ENCODE peak calls at places on chromosomes 4 and X, in eight cellular contexts. O is activated T-cell treated with anti-CD3 and anti-CD28 coated beads for 1 hour; X is dorsolateral prefrontal cortex; J is activated CD4-positive, alpha-beta T cell treated with anti-CD3 and anti-CD28 coated beads, Interleukin-2, amount 50 U/mL, for 1 hour; M is tibial artery; I is effector memory CD8-positive, alpha-beta T cell; Y is fibroblast of mammary gland; L is RPMI8226. K is an unnamed sample.

GRCh38 chrX:30533261-30533660 is 44.3 kb downstream of the TASL start:
- DNase-seq in J (no peak), M (no peak), X (no peak), I (no peak), L (no peak), Y (peak; percentile 63), O (no peak), K (no peak)

GRCh38 chrX:123085311-123085940 is 98.7 kb upstream of the GRIA3 start:
- DNase-seq in O (no peak), L (no peak), J (no peak), X (no peak), M (no peak), Y (no peak), I (no peak), K (no peak)

GRCh38 chr4:61202100-61202637 is 2.0 kb downstream of the ADGRL3 start:
- DNase-seq in I (no peak), M (peak; percentile 24), O (no peak), J (no peak), L (no peak), Y (no peak), X (peak; percentile 53), K (no peak)

GRCh38 chrX:3550160-3550765 is 163.2 kb downstream of the PRKX start:
- DNase-seq in M (no peak), X (no peak), O (no peak), L (peak; percentile 48), I (no peak), J (no peak), Y (peak; percentile 45), K (peak; percentile 20)

GRCh38 chr4:16530688-16531635 is 304.7 kb upstream of the TAPT1 start:
- DNase-seq in J (no peak), I (no peak), M (no peak), X (no peak), L (no peak), O (no peak), Y (peak; percentile 36), K (no peak)

GRCh38 chr4:126495163-126495752 is 1137.5 kb upstream of the INTU start:
- DNase-seq in M (no peak), I (no peak), Y (no peak), O (no peak), L (no peak), X (no peak), J (no peak), K (no peak)

GRCh38 chrX:118751950-118752783 is 24.8 kb downstream of the IL13RA1 start:
- DNase-seq in X (no peak), M (no peak), O (no peak), L (no peak), Y (no peak), J (no peak), I (no peak), K (peak; percentile 5)

GRCh38 chrX:431032-431431 is 44.3 kb upstream of the PPP2R3B start:
- DNase-seq in X (no peak), M (no peak), I (no peak), L (no peak), O (no peak), J (no peak), Y (no peak), K (no peak)

GRCh38 chrX:13418126-13419091 is 98.6 kb upstream of the ATXN3L start:
- DNase-seq in I (no peak), M (no peak), J (no peak), O (no peak), L (no peak), X (no peak), Y (peak; percentile 48), K (no peak)

GRCh38 chrX:115650916-115651315 is 89.9 kb downstream of the PLS3 start:
- DNase-seq in L (peak; percentile 66), O (no peak), Y (peak; percentile 56), J (no peak), M (no peak), I (no peak), X (peak; percentile 50), K (peak; percentile 59)

GRCh38 chrX:57951666-57952319 is 41.5 kb upstream of the ZXDA start:
- DNase-seq in Y (no peak), J (no peak), O (no peak), L (peak; percentile 95), X (no peak), I (no peak), M (peak; percentile 23), K (peak; percentile 93)

GRCh38 chrX:123648028-123648810 is 84.6 kb downstream of the THOC2 start:
- DNase-seq in Y (peak; percentile 67), M (no peak), J (peak; percentile 4), L (no peak), O (peak; percentile 0), I (no peak), X (no peak), K (no peak)

GRCh38 chr4:103895876-103896465 is 176.2 kb upstream of the TACR3 start:
- DNase-seq in M (no peak), Y (peak; percentile 47), J (no peak), O (no peak), L (no peak), X (no peak), I (no peak), K (no peak)

GRCh38 chr4:87732033-87732770 is 67.2 kb upstream of the IBSP start:
- DNase-seq in Y (peak; percentile 87), L (no peak), M (no peak), O (no peak), I (no peak), J (no peak), X (no peak), K (no peak)

GRCh38 chrX:74523870-74524735 is 90.3 kb downstream of the RLIM start:
- DNase-seq in L (no peak), J (no peak), M (no peak), O (no peak), I (no peak), Y (peak; percentile 30), X (no peak), K (no peak)

GRCh38 chrX:10534611-10535010 is 85.8 kb downstream of the MID1 start:
- DNase-seq in X (no peak), J (no peak), M (no peak), Y (no peak), O (no peak), I (no peak), L (no peak), K (no peak)

GRCh38 chr4:113759696-113760093 is 1.8 kb downstream of the CAMK2D start:
- DNase-seq in J (no peak), M (no peak), I (no peak), O (no peak), Y (no peak), L (no peak), X (no peak), K (peak; percentile 58)

GRCh38 chr4:71540749-71541269 is 202.0 kb downstream of the SLC4A4 start:
- DNase-seq in L (no peak), Y (no peak), J (no peak), O (no peak), X (no peak), M (no peak), I (no peak), K (peak; percentile 37)

GRCh38 chr4:76781698-76782595 is 116.0 kb downstream of the SOWAHB start:
- DNase-seq in O (no peak), X (no peak), Y (peak; percentile 96), I (no peak), J (no peak), M (no peak), L (no peak), K (no peak)

GRCh38 chr4:165175879-165176278 is 31.5 kb upstream of the KLHL2 start:
- DNase-seq in O (no peak), I (no peak), J (no peak), L (no peak), X (no peak), Y (no peak), M (no peak), K (no peak)

GRCh38 chrX:47178337-47178736 is 15.3 kb upstream of the UBA1 start:
- DNase-seq in L (no peak), O (no peak), I (no peak), J (no peak), M (no peak), Y (no peak), X (no peak), K (no peak)

GRCh38 chr4:95355021-95355420 is 193.8 kb downstream of the UNC5C start:
- DNase-seq in J (no peak), X (no peak), M (no peak), I (no peak), L (no peak), Y (no peak), O (no peak), K (no peak)

GRCh38 chrX:143027262-143027661 is 1.5 kb downstream of the SPANXN4 start:
- DNase-seq in I (no peak), L (no peak), Y (no peak), M (no peak), J (no peak), X (no peak), O (no peak), K (no peak)

GRCh38 chrX:10636337-10636736 is 16.0 kb upstream of the MID1 start:
- DNase-seq in O (no peak), L (no peak), I (no peak), X (no peak), J (no peak), M (peak; percentile 23), Y (peak; percentile 74), K (peak; percentile 1)

GRCh38 chr4:76677571-76678326 is 220.2 kb downstream of the SOWAHB start:
- DNase-seq in I (no peak), Y (no peak), J (no peak), O (no peak), M (no peak), L (no peak), X (no peak), K (no peak)

GRCh38 chr4:88629826-88630225 is 37.5 kb downstream of the HERC3 start:
- DNase-seq in J (no peak), Y (peak; percentile 62), M (no peak), O (no peak), X (no peak), L (no peak), I (no peak), K (no peak)

GRCh38 chrX:44244008-44244407 is 99.5 kb downstream of the EFHC2 start:
- DNase-seq in J (no peak), X (no peak), I (peak; percentile 1), O (no peak), M (no peak), L (no peak), Y (peak; percentile 47), K (peak; percentile 37)

GRCh38 chrX:55489315-55490009 is at the start of gene USP51:
- DNase-seq in J (peak; percentile 17), Y (peak; percentile 41), I (no peak), L (peak; percentile 30), X (peak; percentile 55), O (peak; percentile 4), M (peak; percentile 45), K (peak; percentile 61)

GRCh38 chr4:24594887-24595286 is 10.5 kb upstream of the DHX15 start:
- DNase-seq in O (no peak), J (no peak), I (no peak), X (no peak), M (no peak), L (no peak), Y (no peak), K (no peak)

GRCh38 chr4:48778431-48779094 is 1.5 kb downstream of the FRYL start:
- DNase-seq in O (no peak), M (no peak), X (no peak), Y (peak; percentile 55), J (peak; percentile 12), I (no peak), L (no peak), K (peak; percentile 37)

GRCh38 chr4:186701273-186701672 is 22.4 kb downstream of the FAT1 start:
- DNase-seq in I (no peak), O (no peak), Y (peak; percentile 64), L (no peak), X (no peak), M (no peak), J (no peak), K (no peak)